ENCODE peak calls at places on chromosomes 7 and 10, in six cellular contexts. W is HCT116, Z is GM12878, L is endothelial cell of umbilical vein, J is GM23338, A is HepG2. O is an unnamed sample.

GRCh38 chr7:47213276-47213675 is 368.6 kb downstream of the TNS3 start:
- DNase-seq in L (no peak), Z (no peak), A (no peak), W (no peak), J (no peak), O (no peak)

GRCh38 chr10:23294638-23295247 is 49.9 kb downstream of the C10orf67 start:
- DNase-seq in W (peak), J (peak), A (no peak), Z (no peak), L (no peak), O (no peak)

GRCh38 chr7:31957090-31957720 is 113.0 kb downstream of the PDE1C start:
- DNase-seq in Z (no peak), J (no peak), A (no peak), L (no peak), W (no peak), O (no peak)

GRCh38 chr7:39560398-39560797 is 5.8 kb upstream of the YAE1 start:
- DNase-seq in A (no peak), L (peak), Z (no peak), W (no peak), J (no peak), O (no peak)

GRCh38 chr7:4133491-4134044 is 548.5 kb upstream of the FOXK1 start:
- DNase-seq in W (no peak), A (no peak), Z (no peak), L (no peak), J (no peak), O (no peak)

GRCh38 chr7:5709347-5709950 is 72.0 kb downstream of the RNF216 start:
- DNase-seq in A (no peak), W (no peak), J (no peak), Z (no peak), L (no peak), O (no peak)

GRCh38 chr7:77877800-77878199 is 79.2 kb downstream of the PHTF2 start:
- DNase-seq in A (no peak), J (no peak), Z (no peak), W (no peak), L (no peak), O (peak)

GRCh38 chr10:7409732-7410168 is 1.1 kb downstream of the SFMBT2 start:
- DNase-seq in Z (no peak), J (no peak), W (no peak), A (no peak), L (no peak), O (no peak)

GRCh38 chr7:140591178-140591902 is 49.3 kb downstream of the DENND2A start:
- DNase-seq in J (no peak), A (no peak), Z (no peak), W (no peak), L (no peak), O (no peak)

GRCh38 chr10:93505075-93505474 is 8.7 kb downstream of the CEP55 start:
- DNase-seq in W (no peak), A (no peak), L (no peak), Z (no peak), J (no peak), O (no peak)

GRCh38 chr10:812787-813186 is 118.7 kb downstream of the LARP4B start:
- DNase-seq in L (no peak), Z (no peak), A (no peak), W (no peak), J (no peak), O (no peak)

GRCh38 chr7:116209561-116210070 is 723 bp upstream of the TES start:
- DNase-seq in Z (no peak), L (no peak), A (no peak), W (no peak), J (no peak), O (no peak)

GRCh38 chr7:155509725-155510551 is 36.4 kb downstream of the CNPY1 start:
- DNase-seq in A (no peak), L (no peak), W (no peak), Z (no peak), J (peak), O (no peak)

GRCh38 chr7:2175514-2175913 is 57.2 kb downstream of the MAD1L1 start:
- DNase-seq in J (peak), Z (no peak), L (peak), W (no peak), A (peak), O (peak)

GRCh38 chr7:10759120-10759519 is 214.6 kb upstream of the PHF14 start:
- DNase-seq in Z (no peak), J (no peak), W (no peak), A (no peak), L (no peak), O (no peak)

GRCh38 chr7:10756981-10757380 is 216.7 kb upstream of the PHF14 start:
- DNase-seq in J (no peak), L (no peak), Z (no peak), A (no peak), W (no peak), O (no peak)
- TF ChIP-seq POLR2AphosphoS5 in J (no peak), L (no peak), Z (no peak), A (no peak), W (no peak), O (no peak)

DNA sequence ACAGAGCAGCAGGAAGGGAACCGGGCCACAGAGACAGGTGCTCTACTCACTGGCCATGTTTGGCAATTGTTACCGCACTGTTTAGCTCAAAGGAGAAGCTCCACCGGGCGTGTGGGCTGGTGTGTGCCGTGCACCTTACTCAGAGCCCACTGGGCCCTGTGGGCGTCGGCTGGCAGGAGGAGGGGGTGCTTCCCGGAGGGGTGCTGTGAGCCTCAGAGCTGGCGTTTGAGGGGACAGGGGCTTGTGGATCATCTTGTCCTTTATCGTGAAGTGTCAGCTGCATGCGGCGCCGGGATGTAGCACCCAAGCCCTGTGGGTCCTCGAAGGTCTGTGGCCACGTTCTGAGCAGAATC is 205.8 kb downstream of the DNAJB6 start:
- DNase-seq in A (no peak), L (no peak), Z (no peak), J (no peak), W (no peak), O (no peak)
- TF ChIP-seq EZH2 in A (no peak), L (no peak), Z (no peak), J (no peak), W (no peak), O (no peak)

DNA sequence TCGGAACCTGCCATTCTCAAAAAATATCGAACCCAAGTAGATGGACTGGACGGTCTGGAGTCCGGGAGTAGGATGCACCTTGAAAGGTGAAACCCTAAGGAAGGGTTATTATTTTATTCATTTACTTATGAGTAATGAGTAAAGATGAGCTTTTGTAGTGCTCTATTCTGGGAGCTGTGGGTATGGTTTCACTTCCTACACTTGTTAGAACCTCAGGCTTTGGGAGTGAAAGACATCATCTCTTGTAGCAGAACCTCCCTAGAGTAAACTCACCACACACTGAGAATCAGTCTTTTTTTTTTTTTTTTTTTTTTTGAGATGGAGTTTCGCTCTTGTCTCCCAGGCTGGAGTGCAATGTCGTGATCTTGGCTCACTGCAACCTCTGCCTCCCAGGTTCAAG is 389.4 kb upstream of the AUTS2 start:
- DNase-seq in A (no peak), W (no peak), L (no peak), Z (peak), J (no peak), O (no peak)
- H3K27ac ChIP-seq in A (no peak), W (no peak), L (no peak), Z (no peak), J (no peak), O (no peak)

GRCh38 chr10:103843854-103844567 is 11.4 kb downstream of the SH3PXD2A start:
- DNase-seq in Z (no peak), W (no peak), A (no peak), L (no peak), J (no peak), O (no peak)
- TF ChIP-seq POLR2AphosphoS5 in Z (no peak), W (no peak), A (no peak), L (no peak), J (no peak), O (no peak)

GRCh38 chr7:27095897-27096755 is at the start of gene HOXA1:
- DNase-seq in Z (peak), L (peak), J (peak), A (peak), W (peak), O (no peak)
- TF ChIP-seq EZH2 in Z (no peak), L (no peak), J (peak), A (no peak), W (no peak), O (peak)

GRCh38 chr10:2888403-2889004 is 178.8 kb upstream of the PFKP start:
- DNase-seq in L (no peak), Z (no peak), J (no peak), W (no peak), A (no peak), O (no peak)

GRCh38 chr10:2885956-2886296 is 181.4 kb upstream of the PFKP start:
- DNase-seq in Z (no peak), L (no peak), W (no peak), A (no peak), J (no peak), O (no peak)

GRCh38 chr10:2885276-2885955 is 181.9 kb upstream of the PFKP start:
- DNase-seq in J (no peak), Z (no peak), A (no peak), L (no peak), W (no peak), O (no peak)

GRCh38 chr10:2886662-2887061 is 180.7 kb upstream of the PFKP start:
- DNase-seq in A (no peak), L (no peak), J (no peak), Z (no peak), W (no peak), O (no peak)

DNA sequence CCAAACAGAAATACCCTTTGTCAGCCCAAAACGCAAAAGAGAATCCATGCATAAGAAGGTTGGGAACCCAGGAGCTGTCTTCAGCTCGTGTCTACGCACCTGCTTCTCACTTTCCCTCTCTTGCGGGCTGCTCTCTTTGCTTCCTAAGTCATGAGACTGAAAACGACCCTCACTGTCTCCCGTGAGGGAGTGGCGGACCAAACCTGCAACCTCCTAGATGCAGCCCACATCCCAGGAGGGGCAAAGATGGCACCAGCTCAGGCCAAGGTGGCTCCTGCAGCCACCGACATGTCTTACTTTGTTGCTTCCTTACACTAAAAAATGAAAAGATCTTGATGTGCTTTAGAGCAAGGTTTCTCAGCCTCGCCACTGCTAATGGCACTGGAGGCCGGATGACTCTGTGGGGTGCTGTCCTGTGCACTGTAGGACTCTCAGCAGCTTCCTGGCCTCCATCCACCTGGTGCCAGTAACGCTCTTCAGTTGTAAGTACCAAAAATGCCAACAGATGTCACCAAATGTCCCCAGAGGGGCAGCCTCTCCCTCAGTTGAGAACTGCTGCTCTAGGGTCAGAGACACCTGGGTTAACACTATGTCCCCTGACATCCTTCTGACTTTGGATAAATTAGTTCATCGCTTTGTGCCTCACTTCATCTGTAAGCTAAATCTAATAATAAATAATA is 179.8 kb upstream of the PFKP start:
- DNase-seq in A (no peak), J (no peak), Z (no peak), W (no peak), L (no peak), O (no peak)
- H3K27ac ChIP-seq in A (no peak), J (no peak), Z (no peak), W (no peak), L (no peak), O (no peak)

GRCh38 chr10:118698421-118698820 is 56.3 kb downstream of the CACUL1 start:
- DNase-seq in J (no peak), Z (peak), L (peak), W (peak), A (peak), O (no peak)

GRCh38 chr10:118694848-118695247 is 59.9 kb downstream of the CACUL1 start:
- DNase-seq in L (no peak), J (no peak), Z (no peak), A (no peak), W (no peak), O (no peak)

GRCh38 chr10:118687472-118687871 is 67.3 kb downstream of the CACUL1 start:
- DNase-seq in W (no peak), A (no peak), J (no peak), Z (no peak), L (no peak), O (no peak)

GRCh38 chr10:118689070-118689858 is 65.5 kb downstream of the CACUL1 start:
- DNase-seq in A (no peak), J (no peak), W (no peak), Z (no peak), L (no peak), O (no peak)

GRCh38 chr10:118692911-118693310 is 61.9 kb downstream of the CACUL1 start:
- DNase-seq in W (no peak), J (no peak), L (no peak), A (no peak), Z (no peak), O (no peak)
- TF ChIP-seq POLR2AphosphoS5 in W (no peak), J (no peak), L (no peak), A (no peak), Z (no peak), O (no peak)

DNA sequence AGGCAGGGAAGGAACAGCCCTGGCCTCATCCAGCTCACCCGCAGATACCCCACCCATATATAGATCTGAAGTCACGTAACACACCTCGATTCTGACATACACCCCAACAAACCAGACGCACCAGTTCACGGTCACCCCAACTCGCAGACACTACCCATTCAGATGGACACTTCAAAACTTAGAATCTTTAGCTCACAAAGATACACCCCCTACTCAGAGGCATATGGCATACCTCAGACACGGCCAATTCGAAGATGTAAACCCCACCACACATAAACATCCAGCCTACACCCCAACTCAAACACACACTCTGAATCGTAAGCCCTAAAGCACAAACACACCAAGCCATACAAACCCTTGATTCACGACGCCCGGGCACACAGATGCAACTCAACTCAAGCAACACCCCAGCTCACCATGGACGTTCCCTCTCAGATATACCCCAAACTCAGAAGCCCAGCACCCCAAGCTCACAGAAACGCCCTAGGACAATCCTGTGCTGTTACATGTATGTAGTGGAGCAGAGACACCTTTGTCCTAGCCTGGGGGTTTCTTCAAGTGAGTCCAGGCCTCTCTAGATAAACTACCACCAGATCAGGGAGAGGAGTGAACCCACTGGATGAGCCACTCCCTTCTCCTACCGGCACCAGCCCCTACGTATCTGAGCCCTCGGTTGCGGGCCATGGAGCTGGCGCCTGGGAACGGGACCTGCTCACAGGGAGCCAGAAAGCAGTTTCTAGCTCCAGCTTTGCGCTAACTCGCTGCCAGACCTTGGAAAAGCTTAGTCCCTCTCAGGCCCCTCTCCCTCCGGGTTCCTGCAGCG is 8.8 kb downstream of the PSD start:
- DNase-seq in A (no peak), L (no peak), Z (no peak), J (peak), W (no peak), O (no peak)
- TF ChIP-seq EZH2 in A (peak), L (peak), Z (no peak), J (peak), W (no peak), O (no peak)

GRCh38 chr7:134991469-134992339 is 5.4 kb downstream of the AGBL3 start:
- DNase-seq in Z (no peak), L (peak), A (peak), W (no peak), J (no peak), O (no peak)
- H3K27ac ChIP-seq in Z (peak), L (no peak), A (peak), W (no peak), J (no peak), O (no peak)